ENCODE peak calls at places on chromosomes 2 and 18, in eight cellular contexts. I is PC-3, K is astrocyte, N is fibroblast of lung, S is AG04450, B is gastrocnemius medialis, L is tibial artery, Z is ascending aorta. Q is an unnamed sample. For H3K9me3, the result is how much of the 10 kb centered on the place peaks cover.

GRCh38 chr2:98727758-98728718 is 2.9 kb downstream of the MGAT4A start:
- DNase-seq in I (no peak), K (no peak), N (no peak), S (no peak), B (no peak), L (no peak), Z (no peak), Q (no peak)

GRCh38 chr2:191217580-191217979 is 27.6 kb upstream of the MYO1B start:
- DNase-seq in I (peak), K (peak), N (peak), S (no peak), B (no peak), L (no peak), Z (no peak), Q (no peak)

GRCh38 chr2:205883965-205884364 is 201.7 kb downstream of the NRP2 start:
- DNase-seq in I (no peak), K (no peak), N (no peak), S (no peak), B (no peak), L (no peak), Z (no peak), Q (no peak)

GRCh38 chr18:58324824-58325520 is 280.9 kb downstream of the NEDD4L start:
- DNase-seq in I (no peak), K (no peak), N (no peak), S (no peak), B (no peak), L (no peak), Z (no peak), Q (no peak)

GRCh38 chr2:174764281-174765063 is at the start of gene CHRNA1:
- DNase-seq in I (peak), K (peak), N (peak), S (no peak), B (peak), L (no peak), Z (peak), Q (no peak)

GRCh38 chr2:133561045-133561852 is 7.0 kb downstream of the NCKAP5 start:
- DNase-seq in I (peak), K (peak), N (peak), S (peak), B (no peak), L (no peak), Z (no peak), Q (no peak)

GRCh38 chr2:59590802-59591201 is 962.7 kb downstream of the BCL11A start:
- DNase-seq in I (no peak), K (no peak), N (no peak), S (no peak), B (no peak), L (no peak), Z (no peak), Q (no peak)

GRCh38 chr2:27735263-27735904 is 36.1 kb upstream of the MRPL33 start:
- DNase-seq in I (no peak), K (peak), N (peak), S (peak), B (peak), L (peak), Z (peak), Q (peak)

GRCh38 chr18:61893304-61893970 is 630 bp upstream of the RNF152 start:
- DNase-seq in I (no peak), K (no peak), N (peak), S (no peak), B (no peak), L (peak), Z (peak), Q (no peak)

GRCh38 chr2:26598336-26599006 is 42.7 kb downstream of the CIB4 start:
- DNase-seq in I (no peak), K (no peak), N (no peak), S (no peak), B (peak), L (peak), Z (no peak), Q (no peak)

GRCh38 chr2:231714639-231715498 is 6.5 kb downstream of the PTMA start:
- DNase-seq in I (peak), K (no peak), N (peak), S (no peak), B (peak), L (peak), Z (peak), Q (peak)

GRCh38 chr2:232103140-232103737 is 141.7 kb downstream of the DIS3L2 start:
- DNase-seq in I (no peak), K (peak), N (peak), S (no peak), B (no peak), L (no peak), Z (no peak), Q (no peak)

GRCh38 chr2:176096986-176097819 is 2.4 kb upstream of the HOXD12 start:
- DNase-seq in I (peak), K (no peak), N (peak), S (peak), B (peak), L (no peak), Z (peak), Q (peak)

GRCh38 chr2:207502799-207503198 is 27.0 kb upstream of the CREB1 start:
- DNase-seq in I (no peak), K (no peak), N (no peak), S (no peak), B (no peak), L (no peak), Z (no peak), Q (no peak)

GRCh38 chr2:199370150-199370780 is 87.5 kb downstream of the SATB2 start:
- DNase-seq in I (peak), K (peak), N (peak), S (no peak), B (no peak), L (no peak), Z (no peak), Q (no peak)

GRCh38 chr2:157805519-157805918 is 70.6 kb downstream of the ACVR1 start:
- DNase-seq in I (no peak), K (no peak), N (no peak), S (no peak), B (no peak), L (no peak), Z (no peak), Q (no peak)

GRCh38 chr2:234133004-234133403 is 82.5 kb downstream of the SPP2 start:
- DNase-seq in I (peak), K (no peak), N (peak), S (no peak), B (no peak), L (no peak), Z (no peak), Q (no peak)
- TF ChIP-seq CTCF in I (no peak), K (no peak), N (no peak), S (no peak), B (no peak), L (no peak), Z (no peak), Q (no peak)

GRCh38 chr2:189658808-189659207 is 2.5 kb upstream of the ASNSD1 start:
- DNase-seq in I (no peak), K (no peak), N (no peak), S (no peak), B (no peak), L (no peak), Z (no peak), Q (no peak)

GRCh38 chr2:189660803-189661147 is 484 bp upstream of the ASNSD1 start:
- DNase-seq in I (no peak), K (no peak), N (no peak), S (no peak), B (no peak), L (no peak), Z (no peak), Q (no peak)

GRCh38 chr2:189659734-189660133 is 1.5 kb upstream of the ASNSD1 start:
- DNase-seq in I (peak), K (no peak), N (peak), S (no peak), B (no peak), L (no peak), Z (no peak), Q (no peak)

GRCh38 chr2:189657867-189658266 is 3.4 kb upstream of the ASNSD1 start:
- DNase-seq in I (no peak), K (peak), N (peak), S (no peak), B (no peak), L (no peak), Z (no peak), Q (no peak)

GRCh38 chr2:189658281-189658680 is 3.0 kb upstream of the ASNSD1 start:
- DNase-seq in I (no peak), K (no peak), N (no peak), S (no peak), B (no peak), L (no peak), Z (no peak), Q (peak)
- H3K27ac ChIP-seq in I (no peak), K (peak), N (no peak), S (no peak), B (no peak), L (peak), Z (peak), Q (peak)

GRCh38 chr2:173346035-173346434 is 8.6 kb upstream of the CDCA7 start:
- DNase-seq in I (no peak), K (no peak), N (peak), S (no peak), B (no peak), L (no peak), Z (no peak), Q (no peak)
- H3K9me3 ChIP-seq in I (under half), K (under half), N (under half), S (under half), B (under half), L (under half), Z (under half), Q (under half)

DNA sequence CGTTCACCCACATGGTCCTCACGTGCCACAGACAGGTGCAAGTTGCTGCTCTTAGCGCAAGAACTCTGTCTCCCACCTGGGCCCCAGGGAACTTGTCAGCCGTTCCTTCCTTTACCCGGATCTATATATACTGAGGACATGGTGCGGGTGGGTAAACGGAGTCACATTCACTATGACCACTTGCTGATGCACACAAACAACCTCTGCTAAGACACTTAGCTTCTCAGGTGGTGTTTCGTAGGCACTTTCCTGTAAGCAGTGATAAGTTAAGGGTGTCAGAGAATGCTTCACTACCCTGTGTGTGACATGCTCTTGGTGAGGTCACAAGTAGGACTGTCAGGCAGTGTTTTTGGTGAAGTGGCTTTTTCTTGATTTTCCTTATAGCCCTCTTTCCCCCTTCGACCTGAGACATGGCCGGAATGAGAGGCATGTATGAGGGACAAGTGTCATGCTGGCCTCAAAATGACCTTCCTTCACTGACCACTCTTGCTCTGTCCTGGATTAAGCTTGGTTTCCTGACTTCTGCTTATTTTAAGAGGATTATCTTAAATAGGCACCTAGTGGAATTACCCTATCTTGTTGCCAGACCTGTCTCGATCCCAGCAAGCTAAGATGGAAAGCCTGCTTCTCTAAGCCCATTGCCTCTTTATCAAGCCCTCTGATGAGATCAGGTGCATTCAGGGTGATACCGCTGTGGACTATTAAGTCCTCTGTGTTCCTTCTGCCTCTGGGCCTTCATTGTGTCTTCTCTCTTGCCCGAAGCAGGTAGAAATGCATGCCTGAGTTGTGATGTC is 97.1 kb upstream of the CELF4 start:
- DNase-seq in I (no peak), K (no peak), N (no peak), S (no peak), B (no peak), L (no peak), Z (no peak), Q (no peak)
- TF ChIP-seq CTCF in I (no peak), K (no peak), N (no peak), S (no peak), B (no peak), L (no peak), Z (no peak), Q (no peak)

GRCh38 chr18:42839408-42839807 is 276.1 kb downstream of the RIT2 start:
- DNase-seq in I (no peak), K (peak), N (peak), S (no peak), B (no peak), L (no peak), Z (no peak), Q (no peak)
- H3K27ac ChIP-seq in I (no peak), K (no peak), N (no peak), S (no peak), B (no peak), L (no peak), Z (no peak), Q (no peak)

GRCh38 chr2:80166457-80166856 is 138.1 kb downstream of the LRRTM1 start:
- DNase-seq in I (no peak), K (no peak), N (no peak), S (no peak), B (no peak), L (no peak), Z (no peak), Q (no peak)

GRCh38 chr2:80168037-80168436 is 136.5 kb downstream of the LRRTM1 start:
- DNase-seq in I (no peak), K (no peak), N (no peak), S (no peak), B (no peak), L (no peak), Z (no peak), Q (no peak)

GRCh38 chr2:80168801-80169200 is 135.8 kb downstream of the LRRTM1 start:
- DNase-seq in I (no peak), K (no peak), N (no peak), S (no peak), B (no peak), L (no peak), Z (no peak), Q (no peak)

GRCh38 chr2:80167284-80167808 is 137.2 kb downstream of the LRRTM1 start:
- DNase-seq in I (no peak), K (no peak), N (no peak), S (no peak), B (no peak), L (no peak), Z (no peak), Q (no peak)

GRCh38 chr2:80169811-80170594 is 134.5 kb downstream of the LRRTM1 start:
- DNase-seq in I (no peak), K (no peak), N (no peak), S (no peak), B (no peak), L (no peak), Z (no peak), Q (no peak)
- H3K9me3 ChIP-seq in I (under half), K (under half), N (under half), S (under half), B (under half), L (under half), Z (under half), Q (under half)